ENCODE peak calls at places on chromosomes 7 and 10, in eight cellular contexts. C is iris pigment epithelial cell, V is fibroblast of the aortic adventitia, D is C1 segment of cervical spinal cord, M is pulmonary artery endothelial cell, X is neural crest cell, T is T1000, G is aorta. F is an unnamed sample.

GRCh38 chr10:130493446-130494198 is 357.4 kb downstream of the GLRX3 start:
- DNase-seq in C (no peak), V (no peak), D (no peak), M (no peak), X (peak), T (no peak), G (no peak), F (no peak)

GRCh38 chr10:67665491-67665890 is 30.5 kb downstream of the CTNNA3 start:
- DNase-seq in C (peak), V (no peak), D (no peak), M (no peak), X (peak), T (no peak), G (no peak), F (no peak)

GRCh38 chr10:29142516-29143314 is 146.2 kb upstream of the LYZL1 start:
- DNase-seq in C (no peak), V (no peak), D (no peak), M (no peak), X (no peak), T (no peak), G (no peak), F (no peak)

GRCh38 chr7:98511175-98511574 is 105.9 kb upstream of the NPTX2 start:
- DNase-seq in C (no peak), V (no peak), D (no peak), M (no peak), X (no peak), T (no peak), G (no peak), F (no peak)

GRCh38 chr10:72173635-72174296 is 42.0 kb upstream of the ANAPC16 start:
- DNase-seq in C (peak), V (no peak), D (no peak), M (no peak), X (no peak), T (peak), G (no peak), F (no peak)

GRCh38 chr10:16155761-16156322 is 281.0 kb upstream of the PTER start:
- DNase-seq in C (no peak), V (no peak), D (no peak), M (no peak), X (no peak), T (no peak), G (no peak), F (no peak)

GRCh38 chr10:120480065-120480600 is 23.1 kb downstream of the PLPP4 start:
- DNase-seq in C (peak), V (peak), D (no peak), M (no peak), X (no peak), T (no peak), G (no peak), F (no peak)

GRCh38 chr10:6018422-6018821 is 41.1 kb upstream of the IL15RA start:
- DNase-seq in C (no peak), V (no peak), D (no peak), M (no peak), X (no peak), T (no peak), G (no peak), F (no peak)

F was measured in CD8-positive, alpha-beta T cell.